ENCODE peak calls at places on chromosomes 2 and 18, in ten cellular contexts. One of them, this sample, is unnamed.

GRCh38 chr2:216636570-216637450 is 3.6 kb downstream of the IGFBP2 start:
- DNase-seq in astrocyte: peak
- DNase-seq in ovary: no peak
- DNase-seq in right lobe of liver: peak
- DNase-seq in right atrium auricular region: no peak
- DNase-seq in HL-60: peak
- DNase-seq in Peyer's patch: peak
- DNase-seq in aorta: peak
- DNase-seq in fibroblast of lung: peak
- DNase-seq in pancreas: peak
- DNase-seq in this sample: no peak

GRCh38 chr18:62249478-62250097 is 62.5 kb downstream of the RELCH start:
- DNase-seq in pancreas: peak
- DNase-seq in astrocyte: peak
- DNase-seq in ovary: peak
- DNase-seq in right lobe of liver: peak
- DNase-seq in HL-60: peak
- DNase-seq in aorta: peak
- DNase-seq in Peyer's patch: peak
- DNase-seq in fibroblast of lung: peak
- DNase-seq in right atrium auricular region: peak
- DNase-seq in this sample: peak

GRCh38 chr2:524442-524841 is 152.8 kb downstream of the TMEM18 start:
- DNase-seq in right atrium auricular region: no peak
- DNase-seq in right lobe of liver: no peak
- DNase-seq in pancreas: no peak
- DNase-seq in Peyer's patch: no peak
- DNase-seq in fibroblast of lung: no peak
- DNase-seq in ovary: no peak
- DNase-seq in aorta: no peak
- DNase-seq in astrocyte: peak
- DNase-seq in HL-60: no peak
- DNase-seq in this sample: no peak

GRCh38 chr2:72214429-72215143 is 66.9 kb upstream of the CYP26B1 start:
- DNase-seq in fibroblast of lung: peak
- DNase-seq in aorta: no peak
- DNase-seq in Peyer's patch: no peak
- DNase-seq in right atrium auricular region: no peak
- DNase-seq in pancreas: no peak
- DNase-seq in right lobe of liver: no peak
- DNase-seq in astrocyte: peak
- DNase-seq in ovary: no peak
- DNase-seq in HL-60: no peak
- DNase-seq in this sample: no peak

GRCh38 chr18:30766053-30766452 is 276.5 kb downstream of the DSC3 start:
- DNase-seq in ovary: no peak
- DNase-seq in fibroblast of lung: no peak
- DNase-seq in right lobe of liver: no peak
- DNase-seq in aorta: no peak
- DNase-seq in right atrium auricular region: no peak
- DNase-seq in pancreas: no peak
- DNase-seq in HL-60: no peak
- DNase-seq in astrocyte: no peak
- DNase-seq in Peyer's patch: no peak
- DNase-seq in this sample: no peak

GRCh38 chr2:191719261-191719660 is 41.3 kb downstream of the NABP1 start:
- DNase-seq in right atrium auricular region: no peak
- DNase-seq in Peyer's patch: no peak
- DNase-seq in fibroblast of lung: no peak
- DNase-seq in pancreas: no peak
- DNase-seq in ovary: no peak
- DNase-seq in right lobe of liver: no peak
- DNase-seq in HL-60: no peak
- DNase-seq in aorta: no peak
- DNase-seq in astrocyte: no peak
- DNase-seq in this sample: no peak

GRCh38 chr2:31227711-31228125 is 6.2 kb upstream of the EHD3 start:
- DNase-seq in aorta: no peak
- DNase-seq in Peyer's patch: no peak
- DNase-seq in ovary: no peak
- DNase-seq in right atrium auricular region: peak
- DNase-seq in right lobe of liver: peak
- DNase-seq in fibroblast of lung: peak
- DNase-seq in pancreas: no peak
- DNase-seq in astrocyte: no peak
- DNase-seq in HL-60: no peak
- DNase-seq in this sample: no peak

GRCh38 chr2:172947461-172947860 is 128.2 kb upstream of the MAP3K20 start:
- DNase-seq in fibroblast of lung: peak
- DNase-seq in astrocyte: peak
- DNase-seq in ovary: no peak
- DNase-seq in right lobe of liver: no peak
- DNase-seq in Peyer's patch: no peak
- DNase-seq in right atrium auricular region: no peak
- DNase-seq in HL-60: no peak
- DNase-seq in pancreas: no peak
- DNase-seq in aorta: no peak
- DNase-seq in this sample: no peak

GRCh38 chr2:231711677-231712461 is 3.5 kb downstream of the PTMA start:
- DNase-seq in pancreas: no peak
- DNase-seq in right atrium auricular region: no peak
- DNase-seq in fibroblast of lung: no peak
- DNase-seq in aorta: no peak
- DNase-seq in ovary: no peak
- DNase-seq in Peyer's patch: no peak
- DNase-seq in astrocyte: no peak
- DNase-seq in right lobe of liver: no peak
- DNase-seq in HL-60: no peak
- DNase-seq in this sample: no peak

GRCh38 chr2:231715988-231716616 is 7.8 kb downstream of the PTMA start:
- DNase-seq in right lobe of liver: no peak
- DNase-seq in Peyer's patch: no peak
- DNase-seq in HL-60: no peak
- DNase-seq in right atrium auricular region: no peak
- DNase-seq in aorta: no peak
- DNase-seq in ovary: no peak
- DNase-seq in astrocyte: no peak
- DNase-seq in pancreas: no peak
- DNase-seq in fibroblast of lung: no peak
- DNase-seq in this sample: no peak

GRCh38 chr2:231714639-231715498 is 6.5 kb downstream of the PTMA start:
- DNase-seq in pancreas: peak
- DNase-seq in Peyer's patch: peak
- DNase-seq in ovary: peak
- DNase-seq in HL-60: peak
- DNase-seq in right atrium auricular region: no peak
- DNase-seq in fibroblast of lung: peak
- DNase-seq in right lobe of liver: peak
- DNase-seq in astrocyte: no peak
- DNase-seq in aorta: peak
- DNase-seq in this sample: peak

GRCh38 chr2:231715499-231715837 is 7.1 kb downstream of the PTMA start:
- DNase-seq in right lobe of liver: no peak
- DNase-seq in Peyer's patch: no peak
- DNase-seq in right atrium auricular region: no peak
- DNase-seq in aorta: no peak
- DNase-seq in ovary: no peak
- DNase-seq in astrocyte: no peak
- DNase-seq in pancreas: no peak
- DNase-seq in fibroblast of lung: no peak
- DNase-seq in HL-60: no peak
- DNase-seq in this sample: no peak

DNA sequence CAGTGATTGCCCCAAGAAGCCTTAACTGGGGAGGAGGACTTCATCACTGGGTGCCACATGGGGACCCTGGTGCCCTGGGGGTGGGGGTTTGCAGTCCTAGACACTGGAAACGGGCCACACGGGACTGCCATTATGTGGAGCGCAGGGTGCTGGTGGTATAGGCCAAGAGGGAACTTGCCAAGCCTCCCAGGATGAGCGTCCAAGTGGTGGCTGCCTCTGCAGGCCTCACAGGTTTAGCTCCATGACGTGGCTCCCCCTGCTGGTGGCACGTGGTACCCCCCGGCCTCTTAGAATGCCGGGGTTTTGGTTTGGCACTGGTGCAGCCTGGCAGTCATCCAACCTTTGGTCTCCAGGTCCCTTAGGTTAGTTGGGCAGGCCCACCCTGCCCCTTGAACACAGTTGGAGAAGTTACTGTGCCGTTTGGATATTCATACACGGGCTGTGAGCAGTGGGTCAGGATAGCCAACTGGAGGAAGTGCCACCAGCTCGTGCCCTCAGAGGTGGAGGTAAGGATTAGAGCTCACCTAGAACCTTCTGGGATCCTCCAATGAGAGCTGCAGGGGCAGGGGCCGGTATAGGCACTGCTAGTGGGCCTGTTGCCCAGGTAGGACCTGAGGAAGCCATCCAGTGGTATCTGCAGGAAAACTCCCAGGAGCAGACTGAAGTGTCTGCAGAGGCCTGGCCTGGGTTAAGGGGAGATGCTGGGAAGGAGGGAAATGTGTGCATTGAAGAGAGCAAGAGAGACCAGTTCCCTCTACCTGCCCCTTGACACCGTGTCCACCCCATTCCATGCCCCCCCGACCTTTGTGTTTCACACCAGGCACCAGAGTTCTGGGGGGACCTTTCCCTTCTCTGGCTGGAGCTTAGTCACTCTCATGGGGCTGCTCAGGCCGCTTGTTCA is 5.7 kb downstream of the PTMA start:
- DNase-seq in right lobe of liver: peak
- DNase-seq in pancreas: peak
- DNase-seq in right atrium auricular region: peak
- DNase-seq in HL-60: peak
- DNase-seq in Peyer's patch: peak
- DNase-seq in aorta: peak
- DNase-seq in astrocyte: peak
- DNase-seq in fibroblast of lung: peak
- DNase-seq in ovary: peak
- DNase-seq in this sample: peak
- H3K27ac ChIP-seq in right lobe of liver: no peak
- H3K27ac ChIP-seq in pancreas: no peak
- H3K27ac ChIP-seq in right atrium auricular region: peak
- H3K27ac ChIP-seq in HL-60: peak
- H3K27ac ChIP-seq in Peyer's patch: peak
- H3K27ac ChIP-seq in aorta: peak
- H3K27ac ChIP-seq in astrocyte: peak
- H3K27ac ChIP-seq in fibroblast of lung: peak
- H3K27ac ChIP-seq in ovary: no peak
- H3K27ac ChIP-seq in this sample: peak

DNA sequence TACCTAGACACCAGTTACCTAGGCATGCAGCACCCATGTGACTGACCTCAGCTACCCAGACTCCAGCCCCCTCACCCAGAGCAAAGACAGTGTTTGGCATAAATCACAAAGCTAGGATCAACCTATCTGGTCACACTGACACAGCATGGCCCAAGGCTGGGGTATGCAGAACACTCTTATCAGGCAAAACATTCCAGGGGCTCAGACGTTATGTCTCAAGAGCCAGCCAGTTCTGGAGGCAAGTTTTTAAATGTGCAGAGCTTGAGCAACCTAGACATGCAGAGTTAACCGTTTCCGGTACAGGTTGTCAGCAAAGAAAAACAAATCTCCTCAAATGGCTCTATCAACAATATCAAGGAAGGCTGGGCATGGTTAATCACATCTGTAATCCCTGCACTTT is 92.8 kb downstream of the AP1S3 start:
- DNase-seq in Peyer's patch: no peak
- DNase-seq in right lobe of liver: no peak
- DNase-seq in HL-60: no peak
- DNase-seq in astrocyte: peak
- DNase-seq in fibroblast of lung: no peak
- DNase-seq in right atrium auricular region: no peak
- DNase-seq in aorta: no peak
- DNase-seq in pancreas: no peak
- DNase-seq in ovary: no peak
- DNase-seq in this sample: no peak
- H3K27ac ChIP-seq in Peyer's patch: no peak
- H3K27ac ChIP-seq in right lobe of liver: no peak
- H3K27ac ChIP-seq in HL-60: no peak
- H3K27ac ChIP-seq in astrocyte: peak
- H3K27ac ChIP-seq in fibroblast of lung: no peak
- H3K27ac ChIP-seq in right atrium auricular region: no peak
- H3K27ac ChIP-seq in aorta: no peak
- H3K27ac ChIP-seq in pancreas: no peak
- H3K27ac ChIP-seq in ovary: no peak
- H3K27ac ChIP-seq in this sample: no peak

DNA sequence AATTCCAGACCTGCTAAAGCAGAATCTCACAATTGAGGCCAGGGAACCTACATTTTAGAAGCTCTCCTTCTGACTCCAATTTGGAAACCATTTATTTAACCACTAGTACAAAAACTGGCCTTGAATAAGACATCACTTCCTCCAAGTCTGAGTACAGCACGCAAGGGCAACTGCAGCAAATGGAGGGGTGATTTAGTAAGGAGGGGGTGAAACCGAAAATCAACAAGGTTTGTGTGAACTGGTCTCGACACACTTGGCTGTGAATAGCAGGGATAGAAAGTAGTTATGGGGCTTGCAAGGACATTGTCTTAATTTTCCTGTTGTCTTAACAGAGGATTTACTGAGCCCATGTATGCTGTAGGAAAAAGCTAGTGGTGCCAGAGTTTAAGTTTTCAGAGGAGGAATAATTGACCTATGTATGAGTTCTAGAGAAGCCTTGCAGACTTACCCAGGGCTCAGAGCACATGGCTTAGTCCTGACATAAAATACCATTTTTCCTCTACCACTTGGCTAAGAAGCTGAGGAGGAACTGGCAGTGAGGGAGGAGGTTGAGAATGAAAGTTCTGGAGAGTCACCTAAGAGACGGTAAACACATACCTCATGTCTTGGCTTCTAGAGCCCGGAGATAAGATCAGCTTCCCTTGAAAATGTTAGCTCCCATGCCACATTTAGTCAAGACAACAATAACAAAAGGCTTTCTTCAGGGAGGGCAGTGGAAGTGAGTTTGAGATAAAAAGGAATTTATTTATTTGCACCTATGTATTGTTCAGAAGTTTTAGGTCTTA is 114.8 kb downstream of the SMAD2 start:
- DNase-seq in HL-60: no peak
- DNase-seq in right lobe of liver: no peak
- DNase-seq in ovary: no peak
- DNase-seq in right atrium auricular region: no peak
- DNase-seq in pancreas: no peak
- DNase-seq in astrocyte: peak
- DNase-seq in fibroblast of lung: no peak
- DNase-seq in Peyer's patch: no peak
- DNase-seq in aorta: no peak
- DNase-seq in this sample: no peak
- H3K27ac ChIP-seq in HL-60: no peak
- H3K27ac ChIP-seq in right lobe of liver: no peak
- H3K27ac ChIP-seq in ovary: no peak
- H3K27ac ChIP-seq in right atrium auricular region: no peak
- H3K27ac ChIP-seq in pancreas: no peak
- H3K27ac ChIP-seq in astrocyte: no peak
- H3K27ac ChIP-seq in fibroblast of lung: no peak
- H3K27ac ChIP-seq in Peyer's patch: no peak
- H3K27ac ChIP-seq in aorta: no peak
- H3K27ac ChIP-seq in this sample: no peak

DNA sequence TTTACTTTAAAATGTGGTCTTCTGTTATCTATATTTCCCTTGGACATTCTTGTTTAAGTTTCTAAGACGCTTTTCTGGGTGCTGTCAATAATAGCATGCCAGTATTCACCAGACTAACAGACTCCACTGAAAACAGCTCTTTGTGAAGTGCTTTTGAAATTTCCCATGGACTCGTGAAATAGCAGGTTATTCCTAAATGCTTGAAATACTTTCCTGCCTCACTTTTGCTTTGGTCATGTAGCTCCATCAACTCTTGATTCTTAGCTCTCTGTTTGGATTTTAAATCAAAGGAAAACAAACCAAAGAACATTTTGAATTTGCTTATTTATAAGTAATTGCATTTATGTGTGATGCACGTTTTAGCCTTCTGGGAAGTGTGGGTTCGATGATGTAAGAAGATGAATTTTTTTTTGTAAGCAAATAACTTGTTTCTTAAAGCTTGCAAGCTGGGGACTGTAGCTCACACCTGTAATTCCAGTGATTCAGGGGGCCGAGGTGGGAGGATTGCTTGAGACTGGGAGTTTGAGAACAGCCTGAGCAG is 147.8 kb downstream of the WDSUB1 start:
- DNase-seq in HL-60: no peak
- DNase-seq in ovary: no peak
- DNase-seq in pancreas: no peak
- DNase-seq in Peyer's patch: no peak
- DNase-seq in aorta: no peak
- DNase-seq in right atrium auricular region: no peak
- DNase-seq in astrocyte: peak
- DNase-seq in fibroblast of lung: no peak
- DNase-seq in right lobe of liver: no peak
- DNase-seq in this sample: no peak
- H3K27ac ChIP-seq in HL-60: no peak
- H3K27ac ChIP-seq in ovary: no peak
- H3K27ac ChIP-seq in pancreas: no peak
- H3K27ac ChIP-seq in Peyer's patch: no peak
- H3K27ac ChIP-seq in aorta: no peak
- H3K27ac ChIP-seq in right atrium auricular region: peak
- H3K27ac ChIP-seq in astrocyte: peak
- H3K27ac ChIP-seq in fibroblast of lung: no peak
- H3K27ac ChIP-seq in right lobe of liver: no peak
- H3K27ac ChIP-seq in this sample: no peak